ENCODE peak calls at places on chromosome 18, in six cellular contexts. One of them, this sample, is unnamed.

GRCh38 chr18:58176915-58177717 is 133.1 kb downstream of the NEDD4L start:
- DNase-seq in epithelial cell of esophagus: peak
- DNase-seq in upper lobe of right lung: no peak
- DNase-seq in mucosa of descending colon: no peak
- DNase-seq in astrocyte of the cerebellum: peak
- DNase-seq in heart left ventricle: no peak
- DNase-seq in this sample: peak

GRCh38 chr18:26941608-26942007 is 76.1 kb upstream of the AQP4 start:
- DNase-seq in upper lobe of right lung: no peak
- DNase-seq in mucosa of descending colon: no peak
- DNase-seq in astrocyte of the cerebellum: no peak
- DNase-seq in epithelial cell of esophagus: peak
- DNase-seq in heart left ventricle: no peak
- DNase-seq in this sample: no peak

GRCh38 chr18:702957-703659 is 9.3 kb downstream of the ENOSF1 start:
- DNase-seq in astrocyte of the cerebellum: peak
- DNase-seq in upper lobe of right lung: no peak
- DNase-seq in mucosa of descending colon: no peak
- DNase-seq in epithelial cell of esophagus: peak
- DNase-seq in heart left ventricle: no peak
- DNase-seq in this sample: peak

GRCh38 chr18:48002933-48003365 is 72.5 kb upstream of the SMAD2 start:
- DNase-seq in mucosa of descending colon: peak
- DNase-seq in upper lobe of right lung: peak
- DNase-seq in heart left ventricle: peak
- DNase-seq in epithelial cell of esophagus: peak
- DNase-seq in astrocyte of the cerebellum: peak
- DNase-seq in this sample: peak

GRCh38 chr18:363327-364115 is 95.7 kb upstream of the THOC1 start:
- DNase-seq in heart left ventricle: no peak
- DNase-seq in upper lobe of right lung: no peak
- DNase-seq in epithelial cell of esophagus: no peak
- DNase-seq in astrocyte of the cerebellum: peak
- DNase-seq in mucosa of descending colon: no peak
- DNase-seq in this sample: peak

GRCh38 chr18:73409242-73409641 is 541.5 kb upstream of the NETO1 start:
- DNase-seq in astrocyte of the cerebellum: peak
- DNase-seq in epithelial cell of esophagus: no peak
- DNase-seq in upper lobe of right lung: no peak
- DNase-seq in mucosa of descending colon: no peak
- DNase-seq in heart left ventricle: no peak
- DNase-seq in this sample: peak

GRCh38 chr18:30970201-30970816 is 72.2 kb downstream of the DSC3 start:
- DNase-seq in mucosa of descending colon: no peak
- DNase-seq in upper lobe of right lung: no peak
- DNase-seq in epithelial cell of esophagus: peak
- DNase-seq in heart left ventricle: no peak
- DNase-seq in astrocyte of the cerebellum: peak
- DNase-seq in this sample: peak

GRCh38 chr18:27595121-27595848 is 410.2 kb upstream of the CHST9 start:
- DNase-seq in heart left ventricle: no peak
- DNase-seq in mucosa of descending colon: no peak
- DNase-seq in astrocyte of the cerebellum: no peak
- DNase-seq in epithelial cell of esophagus: no peak
- DNase-seq in upper lobe of right lung: no peak
- DNase-seq in this sample: no peak

GRCh38 chr18:11672846-11673454 is 16.1 kb upstream of the GNAL start:
- DNase-seq in upper lobe of right lung: no peak
- DNase-seq in astrocyte of the cerebellum: no peak
- DNase-seq in epithelial cell of esophagus: no peak
- DNase-seq in heart left ventricle: no peak
- DNase-seq in mucosa of descending colon: no peak
- DNase-seq in this sample: no peak

GRCh38 chr18:79529991-79530390 is 134.3 kb downstream of the NFATC1 start:
- DNase-seq in heart left ventricle: no peak
- DNase-seq in astrocyte of the cerebellum: no peak
- DNase-seq in upper lobe of right lung: peak
- DNase-seq in epithelial cell of esophagus: no peak
- DNase-seq in mucosa of descending colon: peak
- DNase-seq in this sample: no peak

GRCh38 chr18:43668866-43669265 is 391.6 kb upstream of the SYT4 start:
- DNase-seq in mucosa of descending colon: no peak
- DNase-seq in astrocyte of the cerebellum: no peak
- DNase-seq in epithelial cell of esophagus: no peak
- DNase-seq in upper lobe of right lung: no peak
- DNase-seq in heart left ventricle: no peak
- DNase-seq in this sample: no peak

GRCh38 chr18:3044931-3045698 is 32.2 kb upstream of the LPIN2 start:
- DNase-seq in astrocyte of the cerebellum: no peak
- DNase-seq in epithelial cell of esophagus: peak
- DNase-seq in heart left ventricle: peak
- DNase-seq in mucosa of descending colon: peak
- DNase-seq in upper lobe of right lung: no peak
- DNase-seq in this sample: no peak

GRCh38 chr18:24979223-24979622 is 372.7 kb downstream of the ZNF521 start:
- DNase-seq in heart left ventricle: no peak
- DNase-seq in epithelial cell of esophagus: no peak
- DNase-seq in mucosa of descending colon: no peak
- DNase-seq in astrocyte of the cerebellum: no peak
- DNase-seq in upper lobe of right lung: no peak
- DNase-seq in this sample: no peak

GRCh38 chr18:8943900-8944870 is 158.3 kb upstream of the NDUFV2 start:
- DNase-seq in astrocyte of the cerebellum: no peak
- DNase-seq in mucosa of descending colon: no peak
- DNase-seq in upper lobe of right lung: no peak
- DNase-seq in epithelial cell of esophagus: no peak
- DNase-seq in heart left ventricle: no peak
- DNase-seq in this sample: peak

GRCh38 chr18:73564073-73564472 is 583.6 kb downstream of the FBXO15 start:
- DNase-seq in epithelial cell of esophagus: peak
- DNase-seq in astrocyte of the cerebellum: peak
- DNase-seq in heart left ventricle: no peak
- DNase-seq in mucosa of descending colon: no peak
- DNase-seq in upper lobe of right lung: no peak
- DNase-seq in this sample: peak

GRCh38 chr18:7663305-7664023 is 96.3 kb downstream of the PTPRM start:
- DNase-seq in epithelial cell of esophagus: no peak
- DNase-seq in mucosa of descending colon: no peak
- DNase-seq in heart left ventricle: no peak
- DNase-seq in astrocyte of the cerebellum: no peak
- DNase-seq in upper lobe of right lung: no peak
- DNase-seq in this sample: no peak

GRCh38 chr18:35695384-35695783 is 113.8 kb downstream of the GALNT1 start:
- DNase-seq in upper lobe of right lung: no peak
- DNase-seq in epithelial cell of esophagus: no peak
- DNase-seq in heart left ventricle: no peak
- DNase-seq in mucosa of descending colon: no peak
- DNase-seq in astrocyte of the cerebellum: no peak
- DNase-seq in this sample: no peak

GRCh38 chr18:35324926-35325655 is 19.1 kb downstream of the ZNF24 start:
- DNase-seq in astrocyte of the cerebellum: no peak
- DNase-seq in upper lobe of right lung: no peak
- DNase-seq in epithelial cell of esophagus: no peak
- DNase-seq in mucosa of descending colon: no peak
- DNase-seq in heart left ventricle: no peak
- DNase-seq in this sample: peak

GRCh38 chr18:28088477-28088876 is 88.5 kb downstream of the CDH2 start:
- DNase-seq in mucosa of descending colon: no peak
- DNase-seq in epithelial cell of esophagus: no peak
- DNase-seq in heart left ventricle: no peak
- DNase-seq in astrocyte of the cerebellum: no peak
- DNase-seq in upper lobe of right lung: no peak
- DNase-seq in this sample: no peak

GRCh38 chr18:22250591-22250996 is 81.2 kb downstream of the GATA6 start:
- DNase-seq in heart left ventricle: peak
- DNase-seq in astrocyte of the cerebellum: no peak
- DNase-seq in epithelial cell of esophagus: peak
- DNase-seq in upper lobe of right lung: no peak
- DNase-seq in mucosa of descending colon: peak
- DNase-seq in this sample: no peak

GRCh38 chr18:35334821-35335220 is 9.4 kb downstream of the ZNF24 start:
- DNase-seq in heart left ventricle: no peak
- DNase-seq in astrocyte of the cerebellum: peak
- DNase-seq in epithelial cell of esophagus: peak
- DNase-seq in mucosa of descending colon: no peak
- DNase-seq in upper lobe of right lung: no peak
- DNase-seq in this sample: peak

GRCh38 chr18:49704334-49704733 is 109.0 kb downstream of the ACAA2 start:
- DNase-seq in epithelial cell of esophagus: no peak
- DNase-seq in upper lobe of right lung: peak
- DNase-seq in heart left ventricle: no peak
- DNase-seq in mucosa of descending colon: no peak
- DNase-seq in astrocyte of the cerebellum: no peak
- DNase-seq in this sample: peak

GRCh38 chr18:9048808-9049494 is 53.5 kb upstream of the NDUFV2 start:
- DNase-seq in mucosa of descending colon: no peak
- DNase-seq in epithelial cell of esophagus: peak
- DNase-seq in heart left ventricle: no peak
- DNase-seq in astrocyte of the cerebellum: no peak
- DNase-seq in upper lobe of right lung: no peak
- DNase-seq in this sample: peak

GRCh38 chr18:58005885-58006523 is 38.0 kb upstream of the NEDD4L start:
- DNase-seq in epithelial cell of esophagus: peak
- DNase-seq in heart left ventricle: no peak
- DNase-seq in mucosa of descending colon: no peak
- DNase-seq in upper lobe of right lung: no peak
- DNase-seq in astrocyte of the cerebellum: peak
- DNase-seq in this sample: peak

GRCh38 chr18:35777042-35777441 is 195.4 kb upstream of the RMP24 start:
- DNase-seq in astrocyte of the cerebellum: no peak
- DNase-seq in mucosa of descending colon: no peak
- DNase-seq in epithelial cell of esophagus: no peak
- DNase-seq in heart left ventricle: no peak
- DNase-seq in upper lobe of right lung: no peak
- DNase-seq in this sample: no peak

GRCh38 chr18:77486985-77487384 is 237.3 kb downstream of the GALR1 start:
- DNase-seq in mucosa of descending colon: no peak
- DNase-seq in heart left ventricle: no peak
- DNase-seq in upper lobe of right lung: no peak
- DNase-seq in epithelial cell of esophagus: peak
- DNase-seq in astrocyte of the cerebellum: no peak
- DNase-seq in this sample: peak

GRCh38 chr18:48475635-48476549 is 62.9 kb upstream of the CTIF start:
- DNase-seq in mucosa of descending colon: peak
- DNase-seq in epithelial cell of esophagus: peak
- DNase-seq in upper lobe of right lung: no peak
- DNase-seq in heart left ventricle: no peak
- DNase-seq in astrocyte of the cerebellum: peak
- DNase-seq in this sample: peak

GRCh38 chr18:26268454-26268853 is 42.2 kb downstream of the TAF4B start:
- DNase-seq in heart left ventricle: no peak
- DNase-seq in upper lobe of right lung: no peak
- DNase-seq in mucosa of descending colon: no peak
- DNase-seq in astrocyte of the cerebellum: no peak
- DNase-seq in epithelial cell of esophagus: peak
- DNase-seq in this sample: no peak

GRCh38 chr18:77114564-77115391 is 17.8 kb downstream of the MBP start:
- DNase-seq in upper lobe of right lung: peak
- DNase-seq in mucosa of descending colon: peak
- DNase-seq in epithelial cell of esophagus: peak
- DNase-seq in heart left ventricle: peak
- DNase-seq in astrocyte of the cerebellum: no peak
- DNase-seq in this sample: peak

GRCh38 chr18:9684901-9685738 is 23.0 kb upstream of the RAB31 start:
- DNase-seq in heart left ventricle: peak
- DNase-seq in mucosa of descending colon: no peak
- DNase-seq in epithelial cell of esophagus: no peak
- DNase-seq in astrocyte of the cerebellum: no peak
- DNase-seq in upper lobe of right lung: peak
- DNase-seq in this sample: peak

GRCh38 chr18:24818451-24818850 is 358.0 kb downstream of the HRH4 start:
- DNase-seq in heart left ventricle: no peak
- DNase-seq in astrocyte of the cerebellum: no peak
- DNase-seq in upper lobe of right lung: no peak
- DNase-seq in mucosa of descending colon: no peak
- DNase-seq in epithelial cell of esophagus: no peak
- DNase-seq in this sample: no peak

GRCh38 chr18:79498662-79499061 is 102.9 kb downstream of the NFATC1 start:
- DNase-seq in epithelial cell of esophagus: no peak
- DNase-seq in heart left ventricle: no peak
- DNase-seq in mucosa of descending colon: no peak
- DNase-seq in upper lobe of right lung: no peak
- DNase-seq in astrocyte of the cerebellum: no peak
- DNase-seq in this sample: no peak

GRCh38 chr18:75544051-75544481 is 116.6 kb upstream of the SMIM21 start:
- DNase-seq in upper lobe of right lung: no peak
- DNase-seq in epithelial cell of esophagus: no peak
- DNase-seq in mucosa of descending colon: no peak
- DNase-seq in heart left ventricle: no peak
- DNase-seq in astrocyte of the cerebellum: no peak
- DNase-seq in this sample: peak

GRCh38 chr18:31176531-31176930 is 13.9 kb upstream of the DSC1 start:
- DNase-seq in astrocyte of the cerebellum: no peak
- DNase-seq in mucosa of descending colon: no peak
- DNase-seq in upper lobe of right lung: no peak
- DNase-seq in heart left ventricle: no peak
- DNase-seq in epithelial cell of esophagus: peak
- DNase-seq in this sample: no peak

GRCh38 chr18:37553633-37554398 is 11.8 kb downstream of the CELF4 start:
- DNase-seq in upper lobe of right lung: peak
- DNase-seq in epithelial cell of esophagus: no peak
- DNase-seq in mucosa of descending colon: no peak
- DNase-seq in astrocyte of the cerebellum: no peak
- DNase-seq in heart left ventricle: no peak
- DNase-seq in this sample: no peak

GRCh38 chr18:21192308-21192624 is 49.8 kb upstream of the GREB1L start:
- DNase-seq in epithelial cell of esophagus: no peak
- DNase-seq in heart left ventricle: no peak
- DNase-seq in astrocyte of the cerebellum: no peak
- DNase-seq in upper lobe of right lung: no peak
- DNase-seq in mucosa of descending colon: no peak
- DNase-seq in this sample: no peak
- TF ChIP-seq CTCF in epithelial cell of esophagus: no peak
- TF ChIP-seq CTCF in heart left ventricle: no peak
- TF ChIP-seq CTCF in astrocyte of the cerebellum: no peak
- TF ChIP-seq CTCF in upper lobe of right lung: no peak
- TF ChIP-seq CTCF in mucosa of descending colon: no peak
- TF ChIP-seq CTCF in this sample: no peak

GRCh38 chr18:56873441-56874140 is 222.4 kb downstream of the WDR7 start:
- DNase-seq in upper lobe of right lung: no peak
- DNase-seq in mucosa of descending colon: no peak
- DNase-seq in heart left ventricle: no peak
- DNase-seq in epithelial cell of esophagus: peak
- DNase-seq in astrocyte of the cerebellum: no peak
- DNase-seq in this sample: peak
- H3K4me3 ChIP-seq in upper lobe of right lung: no peak
- H3K4me3 ChIP-seq in mucosa of descending colon: no peak
- H3K4me3 ChIP-seq in heart left ventricle: no peak
- H3K4me3 ChIP-seq in epithelial cell of esophagus: no peak
- H3K4me3 ChIP-seq in astrocyte of the cerebellum: no peak
- H3K4me3 ChIP-seq in this sample: no peak

GRCh38 chr18:32550958-32551357 is 80.3 kb upstream of the GAREM1 start:
- DNase-seq in astrocyte of the cerebellum: no peak
- DNase-seq in upper lobe of right lung: no peak
- DNase-seq in epithelial cell of esophagus: peak
- DNase-seq in heart left ventricle: no peak
- DNase-seq in mucosa of descending colon: no peak
- DNase-seq in this sample: no peak
- TF ChIP-seq CTCF in astrocyte of the cerebellum: peak
- TF ChIP-seq CTCF in upper lobe of right lung: no peak
- TF ChIP-seq CTCF in epithelial cell of esophagus: peak
- TF ChIP-seq CTCF in heart left ventricle: no peak
- TF ChIP-seq CTCF in mucosa of descending colon: no peak
- TF ChIP-seq CTCF in this sample: peak

GRCh38 chr18:63107171-63107850 is 212.3 kb downstream of the BCL2 start:
- DNase-seq in mucosa of descending colon: no peak
- DNase-seq in upper lobe of right lung: no peak
- DNase-seq in heart left ventricle: no peak
- DNase-seq in astrocyte of the cerebellum: no peak
- DNase-seq in epithelial cell of esophagus: no peak
- DNase-seq in this sample: no peak
- H3K4me3 ChIP-seq in mucosa of descending colon: no peak
- H3K4me3 ChIP-seq in upper lobe of right lung: no peak
- H3K4me3 ChIP-seq in heart left ventricle: no peak
- H3K4me3 ChIP-seq in astrocyte of the cerebellum: no peak
- H3K4me3 ChIP-seq in epithelial cell of esophagus: no peak
- H3K4me3 ChIP-seq in this sample: no peak

This sample was measured in fibroblast of pulmonary artery.